ENCODE peak calls at places on chromosomes 12 and 14, in six cellular contexts. P is fibroblast of lung, Y is omental fat pad, B is right lobe of liver, E is HL-60, U is mesothelial cell of epicardium. R is an unnamed sample.
A peak's percentile ranks its signal among the peaks of the same experiment; 100 is the strongest.

GRCh38 chr12:130716918-130717306 is 813 bp upstream of the RIMBP2 start:
- DNase-seq in Y (no peak), E (no peak), B (no peak), U (no peak), P (no peak), R (no peak)

GRCh38 chr14:54462048-54462447 is 20.9 kb upstream of the CNIH1 start:
- DNase-seq in B (no peak), E (no peak), Y (no peak), U (no peak), P (no peak), R (no peak)

GRCh38 chr12:98456583-98457573 is 58.5 kb upstream of the TMPO start:
- DNase-seq in Y (no peak), E (peak; percentile 22), P (peak; percentile 17), B (peak; percentile 66), U (peak; percentile 54), R (no peak)

GRCh38 chr12:66132408-66132807 is 1.9 kb upstream of the LLPH start:
- DNase-seq in E (no peak), P (peak; percentile 35), B (no peak), U (no peak), Y (no peak), R (no peak)

GRCh38 chr12:13523926-13524325 is 327.4 kb downstream of the EMP1 start:
- DNase-seq in P (no peak), U (no peak), B (no peak), Y (no peak), E (no peak), R (no peak)

GRCh38 chr12:1845010-1845409 is 24.6 kb downstream of the LRTM2 start:
- DNase-seq in E (no peak), U (no peak), B (no peak), Y (no peak), P (no peak), R (no peak)

GRCh38 chr14:103495854-103496253 is 26.8 kb downstream of the CKB start:
- DNase-seq in E (no peak), B (no peak), U (no peak), Y (no peak), P (no peak), R (no peak)

GRCh38 chr14:75545907-75546306 is 23.6 kb downstream of the BATF start:
- DNase-seq in E (no peak), B (no peak), P (no peak), U (no peak), Y (no peak), R (no peak)

GRCh38 chr14:34665785-34666425 is 36.0 kb upstream of the SNX6 start:
- DNase-seq in B (no peak), U (peak; percentile 41), Y (no peak), E (peak; percentile 31), P (peak; percentile 92), R (no peak)

GRCh38 chr14:64654072-64654899 is 49.9 kb upstream of the PLEKHG3 start:
- DNase-seq in Y (no peak), B (no peak), P (peak; percentile 89), E (peak; percentile 60), U (no peak), R (no peak)

GRCh38 chr14:63214417-63215196 is 10.4 kb downstream of the RHOJ start:
- DNase-seq in U (no peak), E (no peak), B (no peak), Y (no peak), P (peak; percentile 15), R (no peak)

GRCh38 chr12:116426391-116427136 is 132.6 kb upstream of the MAP1LC3B2 start:
- DNase-seq in Y (no peak), P (peak; percentile 93), E (no peak), U (peak; percentile 73), B (no peak), R (peak; percentile 96)
- TF ChIP-seq CTCF in Y (peak; percentile 8), P (peak; percentile 22), E (no peak), U (no peak), B (no peak), R (peak; percentile 73)

GRCh38 chr12:31245822-31246469 is 80.0 kb downstream of the SINHCAF start:
- DNase-seq in Y (no peak), P (peak; percentile 5), U (no peak), B (no peak), E (no peak), R (no peak)
- TF ChIP-seq CTCF in Y (no peak), P (no peak), U (no peak), B (no peak), E (no peak), R (no peak)

GRCh38 chr14:21825147-21825743 is 151.6 kb upstream of the OR4E1 start:
- DNase-seq in B (no peak), Y (no peak), E (peak; percentile 51), P (no peak), U (no peak), R (no peak)

GRCh38 chr14:21822109-21822508 is 148.5 kb upstream of the OR4E1 start:
- DNase-seq in B (no peak), U (no peak), P (no peak), Y (no peak), E (no peak), R (no peak)

GRCh38 chr14:21825845-21826244 is 152.2 kb upstream of the OR4E1 start:
- DNase-seq in Y (no peak), U (no peak), E (no peak), B (no peak), P (no peak), R (no peak)
- TF ChIP-seq CTCF in Y (no peak), U (no peak), E (no peak), B (no peak), P (no peak), R (no peak)

GRCh38 chr14:73745571-73746539 is 31.7 kb upstream of the PNMA1 start:
- DNase-seq in P (no peak), B (peak; percentile 20), E (no peak), U (no peak), Y (no peak), R (no peak)

GRCh38 chr14:73744874-73745529 is 30.8 kb upstream of the PNMA1 start:
- DNase-seq in P (no peak), B (peak; percentile 48), U (no peak), Y (no peak), E (no peak), R (no peak)

GRCh38 chr14:73747386-73748211 is 33.4 kb upstream of the PNMA1 start:
- DNase-seq in Y (no peak), B (no peak), P (no peak), E (no peak), U (no peak), R (no peak)

GRCh38 chr14:73748858-73749357 is 34.7 kb upstream of the PNMA1 start:
- DNase-seq in Y (no peak), P (no peak), U (no peak), E (no peak), B (no peak), R (no peak)

DNA sequence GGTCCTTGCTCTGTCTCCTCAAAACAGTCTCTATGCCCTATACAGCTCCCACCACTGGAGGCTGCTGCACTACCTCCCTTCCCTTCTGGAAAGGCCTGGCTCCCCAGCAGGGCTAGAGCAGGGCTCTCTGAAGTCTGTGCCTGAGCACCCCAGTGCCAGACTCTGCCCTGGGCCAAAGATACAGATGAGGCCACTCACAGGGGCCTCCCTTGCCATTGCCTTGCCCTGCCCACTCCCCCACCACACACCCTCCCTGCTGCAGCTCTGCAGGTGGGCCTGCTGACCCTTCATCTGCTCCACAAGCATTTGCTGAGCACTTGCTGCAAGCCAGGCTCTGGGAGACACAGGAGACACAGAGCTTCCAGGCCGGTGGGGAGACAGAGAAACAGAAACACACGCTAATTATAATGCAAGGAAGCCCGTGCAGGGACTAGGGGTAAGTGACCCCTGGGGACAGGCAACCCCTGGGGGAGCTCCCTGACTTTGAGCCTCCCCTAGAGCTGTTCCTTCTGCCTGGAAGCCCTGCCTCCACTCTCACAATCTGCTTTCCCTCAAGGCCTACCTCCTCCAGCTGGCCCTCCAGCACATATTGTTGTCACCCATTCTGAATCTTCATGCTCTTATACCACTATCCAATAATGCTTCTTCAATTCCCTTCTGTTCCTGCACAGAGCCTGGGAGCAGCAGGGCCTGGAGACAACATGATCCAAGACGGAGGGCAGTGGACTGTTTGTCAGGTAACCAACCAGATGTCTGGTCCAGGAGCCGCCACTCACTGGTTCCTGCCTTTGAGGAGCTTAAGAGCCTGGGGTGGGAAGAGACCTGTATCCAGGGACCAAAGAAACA is 32.6 kb upstream of the PNMA1 start:
- DNase-seq in E (no peak), Y (no peak), P (no peak), U (no peak), B (no peak), R (no peak)
- TF ChIP-seq CTCF in E (no peak), Y (no peak), P (peak; percentile 23), U (no peak), B (no peak), R (peak; percentile 33)

DNA sequence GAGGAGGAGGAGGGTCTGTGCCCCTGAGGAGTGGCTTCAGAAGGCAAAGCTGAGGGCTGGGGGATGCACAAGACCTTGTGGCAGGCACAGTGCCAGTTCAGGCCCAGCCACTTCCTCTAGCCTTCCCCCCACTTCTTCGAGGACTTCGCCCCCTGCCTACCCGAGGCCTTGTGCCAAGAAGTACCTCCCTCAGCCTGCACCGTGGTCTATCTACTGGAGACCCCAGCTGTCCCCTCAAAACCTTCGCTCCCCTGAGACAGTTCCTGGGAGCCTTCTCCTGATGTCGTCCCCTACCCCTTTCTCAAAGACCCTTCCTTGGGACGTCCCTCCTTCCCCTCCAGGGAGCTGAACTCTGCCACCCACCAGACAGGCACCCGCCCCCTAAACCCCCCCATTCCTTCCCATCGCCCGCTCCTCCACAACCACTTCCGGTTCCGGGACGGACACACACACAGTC is 604 bp downstream of the ZNF384 start:
- DNase-seq in B (no peak), Y (peak; percentile 67), P (no peak), E (peak; percentile 58), U (no peak), R (no peak)
- TF ChIP-seq CTCF in B (no peak), Y (no peak), P (no peak), E (no peak), U (no peak), R (no peak)

GRCh38 chr12:109625131-109625559 is 51.6 kb downstream of the MVK start:
- DNase-seq in B (no peak), P (no peak), E (no peak), U (no peak), Y (no peak), R (no peak)
- TF ChIP-seq CTCF in B (no peak), P (no peak), E (no peak), U (no peak), Y (no peak), R (no peak)

GRCh38 chr12:115481141-115481540 is 796.4 kb downstream of the MED13L start:
- DNase-seq in E (no peak), U (no peak), P (peak; percentile 7), Y (no peak), B (no peak), R (no peak)
- TF ChIP-seq CTCF in E (no peak), U (no peak), P (no peak), Y (no peak), B (no peak), R (no peak)

GRCh38 chr14:21917699-21918436 is 244.2 kb upstream of the OR4E1 start:
- DNase-seq in B (no peak), U (no peak), Y (no peak), P (peak; percentile 58), E (peak; percentile 26), R (no peak)
- TF ChIP-seq CTCF in B (peak; percentile 80), U (no peak), Y (no peak), P (peak; percentile 73), E (peak; percentile 73), R (peak; percentile 80)

GRCh38 chr12:89949457-89950195 is 241.0 kb upstream of the ATP2B1 start:
- DNase-seq in P (peak; percentile 74), E (no peak), U (no peak), Y (no peak), B (no peak), R (no peak)
- TF ChIP-seq CTCF in P (no peak), E (no peak), U (no peak), Y (no peak), B (no peak), R (no peak)